ENCODE peak calls at places on chromosomes 3 and 15, in eight cellular contexts. One of them, this sample, is unnamed.

GRCh38 chr15:36632196-36632595 is 52.8 kb downstream of the CDIN1 start:
- DNase-seq in adrenal gland: no peak
- DNase-seq in heart right ventricle: no peak
- DNase-seq in right lobe of liver: no peak
- DNase-seq in coronary artery: no peak
- DNase-seq in breast epithelium: no peak
- DNase-seq in CD8-positive, alpha-beta T cell: no peak
- DNase-seq in kidney: no peak
- DNase-seq in this sample: peak

GRCh38 chr3:71419369-71419768 is 164.2 kb downstream of the FOXP1 start:
- DNase-seq in heart right ventricle: no peak
- DNase-seq in CD8-positive, alpha-beta T cell: no peak
- DNase-seq in adrenal gland: no peak
- DNase-seq in right lobe of liver: no peak
- DNase-seq in breast epithelium: no peak
- DNase-seq in coronary artery: no peak
- DNase-seq in kidney: no peak
- DNase-seq in this sample: no peak

GRCh38 chr15:42999201-42999779 is 78.7 kb upstream of the TTBK2 start:
- DNase-seq in coronary artery: no peak
- DNase-seq in breast epithelium: no peak
- DNase-seq in adrenal gland: no peak
- DNase-seq in heart right ventricle: no peak
- DNase-seq in right lobe of liver: no peak
- DNase-seq in CD8-positive, alpha-beta T cell: no peak
- DNase-seq in kidney: no peak
- DNase-seq in this sample: no peak

GRCh38 chr3:195574497-195575304 is 9.0 kb downstream of the APOD start:
- DNase-seq in CD8-positive, alpha-beta T cell: no peak
- DNase-seq in heart right ventricle: no peak
- DNase-seq in coronary artery: no peak
- DNase-seq in breast epithelium: no peak
- DNase-seq in adrenal gland: no peak
- DNase-seq in right lobe of liver: no peak
- DNase-seq in kidney: no peak
- DNase-seq in this sample: no peak

GRCh38 chr15:61051570-61052031 is 177.5 kb downstream of the RORA start:
- DNase-seq in right lobe of liver: no peak
- DNase-seq in kidney: no peak
- DNase-seq in adrenal gland: peak
- DNase-seq in coronary artery: no peak
- DNase-seq in CD8-positive, alpha-beta T cell: no peak
- DNase-seq in breast epithelium: no peak
- DNase-seq in heart right ventricle: peak
- DNase-seq in this sample: peak

GRCh38 chr3:182618085-182618732 is 175.1 kb upstream of the ATP11B start:
- DNase-seq in CD8-positive, alpha-beta T cell: no peak
- DNase-seq in adrenal gland: no peak
- DNase-seq in heart right ventricle: no peak
- DNase-seq in kidney: no peak
- DNase-seq in breast epithelium: no peak
- DNase-seq in coronary artery: no peak
- DNase-seq in right lobe of liver: no peak
- DNase-seq in this sample: no peak

GRCh38 chr3:131608741-131609140 is 106.0 kb upstream of the MRPL3 start:
- DNase-seq in right lobe of liver: no peak
- DNase-seq in breast epithelium: no peak
- DNase-seq in CD8-positive, alpha-beta T cell: no peak
- DNase-seq in adrenal gland: no peak
- DNase-seq in coronary artery: no peak
- DNase-seq in heart right ventricle: no peak
- DNase-seq in kidney: no peak
- DNase-seq in this sample: no peak

GRCh38 chr3:33634262-33634661 is 83.8 kb downstream of the CLASP2 start:
- DNase-seq in CD8-positive, alpha-beta T cell: no peak
- DNase-seq in coronary artery: no peak
- DNase-seq in adrenal gland: no peak
- DNase-seq in right lobe of liver: no peak
- DNase-seq in breast epithelium: no peak
- DNase-seq in heart right ventricle: no peak
- DNase-seq in kidney: no peak
- DNase-seq in this sample: no peak

GRCh38 chr3:197088370-197088769 is 58.8 kb upstream of the MELTF start:
- DNase-seq in adrenal gland: no peak
- DNase-seq in coronary artery: no peak
- DNase-seq in CD8-positive, alpha-beta T cell: no peak
- DNase-seq in breast epithelium: no peak
- DNase-seq in kidney: no peak
- DNase-seq in right lobe of liver: no peak
- DNase-seq in heart right ventricle: no peak
- DNase-seq in this sample: no peak

GRCh38 chr15:82930466-82930865 is 22.1 kb downstream of the HOMER2 start:
- DNase-seq in breast epithelium: no peak
- DNase-seq in CD8-positive, alpha-beta T cell: no peak
- DNase-seq in right lobe of liver: no peak
- DNase-seq in coronary artery: no peak
- DNase-seq in adrenal gland: no peak
- DNase-seq in kidney: no peak
- DNase-seq in heart right ventricle: no peak
- DNase-seq in this sample: no peak

GRCh38 chr3:98778852-98779379 is 15.8 kb downstream of the ST3GAL6 start:
- DNase-seq in heart right ventricle: peak
- DNase-seq in right lobe of liver: no peak
- DNase-seq in CD8-positive, alpha-beta T cell: no peak
- DNase-seq in coronary artery: no peak
- DNase-seq in kidney: no peak
- DNase-seq in breast epithelium: no peak
- DNase-seq in adrenal gland: no peak
- DNase-seq in this sample: peak

GRCh38 chr3:98776114-98776513 is 13.0 kb downstream of the ST3GAL6 start:
- DNase-seq in right lobe of liver: no peak
- DNase-seq in breast epithelium: no peak
- DNase-seq in adrenal gland: no peak
- DNase-seq in coronary artery: no peak
- DNase-seq in CD8-positive, alpha-beta T cell: no peak
- DNase-seq in heart right ventricle: no peak
- DNase-seq in kidney: no peak
- DNase-seq in this sample: no peak

GRCh38 chr3:98777286-98777685 is 14.1 kb downstream of the ST3GAL6 start:
- DNase-seq in kidney: no peak
- DNase-seq in CD8-positive, alpha-beta T cell: no peak
- DNase-seq in adrenal gland: no peak
- DNase-seq in coronary artery: no peak
- DNase-seq in breast epithelium: no peak
- DNase-seq in heart right ventricle: no peak
- DNase-seq in right lobe of liver: no peak
- DNase-seq in this sample: no peak

GRCh38 chr3:98778383-98778782 is 15.2 kb downstream of the ST3GAL6 start:
- DNase-seq in adrenal gland: no peak
- DNase-seq in coronary artery: no peak
- DNase-seq in right lobe of liver: no peak
- DNase-seq in heart right ventricle: no peak
- DNase-seq in CD8-positive, alpha-beta T cell: no peak
- DNase-seq in breast epithelium: no peak
- DNase-seq in kidney: no peak
- DNase-seq in this sample: no peak

GRCh38 chr3:98777801-98778220 is 14.7 kb downstream of the ST3GAL6 start:
- DNase-seq in breast epithelium: no peak
- DNase-seq in adrenal gland: no peak
- DNase-seq in coronary artery: no peak
- DNase-seq in CD8-positive, alpha-beta T cell: no peak
- DNase-seq in heart right ventricle: no peak
- DNase-seq in right lobe of liver: no peak
- DNase-seq in kidney: no peak
- DNase-seq in this sample: no peak
- H3K27ac ChIP-seq in breast epithelium: peak
- H3K27ac ChIP-seq in adrenal gland: peak
- H3K27ac ChIP-seq in coronary artery: no peak
- H3K27ac ChIP-seq in CD8-positive, alpha-beta T cell: no peak
- H3K27ac ChIP-seq in heart right ventricle: no peak
- H3K27ac ChIP-seq in right lobe of liver: peak
- H3K27ac ChIP-seq in kidney: no peak
- H3K27ac ChIP-seq in this sample: no peak

DNA sequence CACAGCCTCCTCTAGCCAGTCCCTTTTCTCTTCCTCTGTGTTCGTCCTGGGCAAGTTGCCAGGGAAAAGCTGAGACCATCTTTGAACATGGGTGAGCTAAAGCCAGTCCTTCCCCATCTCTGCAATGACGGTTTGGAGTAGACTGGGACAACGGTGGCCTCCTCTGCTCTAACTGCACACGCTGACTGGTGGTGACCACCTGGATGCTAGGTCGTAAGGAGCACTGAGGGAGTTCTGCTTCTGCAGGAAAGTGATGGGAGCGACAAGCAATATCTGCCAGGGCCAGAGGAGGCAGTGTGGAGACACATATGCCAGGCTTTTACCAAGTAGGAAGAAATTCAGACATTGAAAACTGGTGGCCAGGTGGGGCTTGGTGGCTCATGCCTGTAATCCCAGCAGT is 111.7 kb downstream of the NUP210 start:
- DNase-seq in kidney: peak
- DNase-seq in heart right ventricle: no peak
- DNase-seq in CD8-positive, alpha-beta T cell: no peak
- DNase-seq in adrenal gland: peak
- DNase-seq in coronary artery: no peak
- DNase-seq in right lobe of liver: no peak
- DNase-seq in breast epithelium: no peak
- DNase-seq in this sample: no peak
- TF ChIP-seq CTCF in kidney: peak
- TF ChIP-seq CTCF in heart right ventricle: peak
- TF ChIP-seq CTCF in CD8-positive, alpha-beta T cell: peak
- TF ChIP-seq CTCF in adrenal gland: peak
- TF ChIP-seq CTCF in coronary artery: peak
- TF ChIP-seq CTCF in right lobe of liver: peak
- TF ChIP-seq CTCF in breast epithelium: no peak
- TF ChIP-seq CTCF in this sample: no peak

GRCh38 chr15:101441706-101442105 is 47.8 kb downstream of the PCSK6 start:
- DNase-seq in adrenal gland: peak
- DNase-seq in right lobe of liver: no peak
- DNase-seq in CD8-positive, alpha-beta T cell: no peak
- DNase-seq in heart right ventricle: no peak
- DNase-seq in breast epithelium: no peak
- DNase-seq in coronary artery: no peak
- DNase-seq in kidney: no peak
- DNase-seq in this sample: no peak

GRCh38 chr15:101445562-101446526 is 43.7 kb downstream of the PCSK6 start:
- DNase-seq in kidney: peak
- DNase-seq in adrenal gland: no peak
- DNase-seq in heart right ventricle: peak
- DNase-seq in CD8-positive, alpha-beta T cell: no peak
- DNase-seq in breast epithelium: no peak
- DNase-seq in right lobe of liver: peak
- DNase-seq in coronary artery: no peak
- DNase-seq in this sample: peak

GRCh38 chr15:101445109-101445508 is 44.4 kb downstream of the PCSK6 start:
- DNase-seq in heart right ventricle: no peak
- DNase-seq in CD8-positive, alpha-beta T cell: no peak
- DNase-seq in kidney: no peak
- DNase-seq in right lobe of liver: no peak
- DNase-seq in breast epithelium: no peak
- DNase-seq in adrenal gland: no peak
- DNase-seq in coronary artery: peak
- DNase-seq in this sample: no peak

GRCh38 chr15:101442272-101442671 is 47.2 kb downstream of the PCSK6 start:
- DNase-seq in CD8-positive, alpha-beta T cell: no peak
- DNase-seq in kidney: no peak
- DNase-seq in right lobe of liver: no peak
- DNase-seq in coronary artery: no peak
- DNase-seq in heart right ventricle: no peak
- DNase-seq in adrenal gland: no peak
- DNase-seq in breast epithelium: no peak
- DNase-seq in this sample: no peak

GRCh38 chr15:101444015-101444414 is 45.5 kb downstream of the PCSK6 start:
- DNase-seq in kidney: no peak
- DNase-seq in breast epithelium: no peak
- DNase-seq in CD8-positive, alpha-beta T cell: no peak
- DNase-seq in right lobe of liver: peak
- DNase-seq in heart right ventricle: no peak
- DNase-seq in adrenal gland: no peak
- DNase-seq in coronary artery: no peak
- DNase-seq in this sample: no peak
- H3K27ac ChIP-seq in kidney: no peak
- H3K27ac ChIP-seq in breast epithelium: no peak
- H3K27ac ChIP-seq in CD8-positive, alpha-beta T cell: no peak
- H3K27ac ChIP-seq in right lobe of liver: peak
- H3K27ac ChIP-seq in heart right ventricle: peak
- H3K27ac ChIP-seq in adrenal gland: no peak
- H3K27ac ChIP-seq in coronary artery: no peak
- H3K27ac ChIP-seq in this sample: no peak

GRCh38 chr15:27019687-27020086 is 48.7 kb downstream of the GABRG3 start:
- DNase-seq in right lobe of liver: no peak
- DNase-seq in breast epithelium: no peak
- DNase-seq in CD8-positive, alpha-beta T cell: no peak
- DNase-seq in kidney: no peak
- DNase-seq in heart right ventricle: no peak
- DNase-seq in coronary artery: no peak
- DNase-seq in adrenal gland: no peak
- DNase-seq in this sample: no peak

GRCh38 chr15:27017168-27017809 is 46.3 kb downstream of the GABRG3 start:
- DNase-seq in kidney: no peak
- DNase-seq in heart right ventricle: no peak
- DNase-seq in right lobe of liver: no peak
- DNase-seq in coronary artery: no peak
- DNase-seq in breast epithelium: no peak
- DNase-seq in adrenal gland: peak
- DNase-seq in CD8-positive, alpha-beta T cell: no peak
- DNase-seq in this sample: peak
- TF ChIP-seq CTCF in kidney: peak
- TF ChIP-seq CTCF in heart right ventricle: peak
- TF ChIP-seq CTCF in right lobe of liver: peak
- TF ChIP-seq CTCF in coronary artery: no peak
- TF ChIP-seq CTCF in breast epithelium: peak
- TF ChIP-seq CTCF in adrenal gland: peak
- TF ChIP-seq CTCF in CD8-positive, alpha-beta T cell: no peak
- TF ChIP-seq CTCF in this sample: peak

DNA sequence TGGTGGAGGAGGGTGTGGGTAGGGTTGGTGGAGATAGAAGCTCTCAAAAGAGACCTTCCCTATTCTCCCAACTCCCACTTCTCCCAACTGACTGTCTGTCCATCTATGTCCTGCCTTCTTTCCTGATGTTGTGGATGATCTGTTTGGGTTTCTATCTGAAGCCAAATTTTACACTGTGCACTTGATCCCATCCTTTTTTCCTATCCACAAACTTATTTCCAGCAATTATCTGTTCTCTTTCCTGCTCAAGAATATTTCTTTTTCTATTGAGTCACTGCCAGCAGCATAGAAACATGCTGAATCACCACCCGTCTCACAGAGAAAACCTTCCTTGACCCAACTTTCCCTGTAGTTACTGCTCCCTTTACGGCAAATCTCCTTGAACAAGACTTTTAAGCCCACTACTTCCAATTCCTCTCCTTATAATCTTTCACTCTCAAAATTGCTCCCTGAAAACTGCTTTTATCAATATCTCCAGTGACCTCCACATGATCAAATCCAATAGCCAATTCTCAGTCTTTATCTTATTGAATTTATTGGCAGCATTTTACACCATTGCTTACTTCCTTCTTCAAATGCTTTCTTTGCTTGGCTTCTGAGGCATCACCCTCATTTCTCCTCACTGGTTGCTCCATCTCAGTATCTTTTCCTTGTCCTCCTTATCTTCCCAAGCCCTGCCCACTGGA is 141.2 kb upstream of the SLC7A14 start:
- DNase-seq in heart right ventricle: no peak
- DNase-seq in kidney: no peak
- DNase-seq in breast epithelium: no peak
- DNase-seq in coronary artery: no peak
- DNase-seq in CD8-positive, alpha-beta T cell: no peak
- DNase-seq in right lobe of liver: no peak
- DNase-seq in adrenal gland: no peak
- DNase-seq in this sample: peak
- H3K27ac ChIP-seq in heart right ventricle: peak
- H3K27ac ChIP-seq in kidney: no peak
- H3K27ac ChIP-seq in breast epithelium: peak
- H3K27ac ChIP-seq in coronary artery: peak
- H3K27ac ChIP-seq in CD8-positive, alpha-beta T cell: no peak
- H3K27ac ChIP-seq in right lobe of liver: no peak
- H3K27ac ChIP-seq in adrenal gland: peak
- H3K27ac ChIP-seq in this sample: no peak